ENCODE peak calls at places on chromosomes 3 and 15, in ten cellular contexts. One of them, this sample, is unnamed.

GRCh38 chr3:22981861-22982260 is 221.3 kb upstream of the UBE2E2 start:
- DNase-seq in smooth muscle cell of the brain vasculature: no peak
- DNase-seq in AG08395: no peak
- DNase-seq in cardiac muscle cell: no peak
- DNase-seq in GOT3: no peak
- DNase-seq in H4: no peak
- DNase-seq in globus pallidus: no peak
- DNase-seq in GM20000: no peak
- DNase-seq in HFF-Myc: no peak
- DNase-seq in Calu3: no peak
- DNase-seq in this sample: no peak

GRCh38 chr15:82122754-82123400 is 77.1 kb upstream of the MEX3B start:
- DNase-seq in HFF-Myc: peak; percentile 91
- DNase-seq in cardiac muscle cell: no peak
- DNase-seq in GOT3: peak; percentile 15
- DNase-seq in H4: peak; percentile 73
- DNase-seq in Calu3: peak; percentile 26
- DNase-seq in GM20000: no peak
- DNase-seq in AG08395: peak; percentile 93
- DNase-seq in globus pallidus: no peak
- DNase-seq in smooth muscle cell of the brain vasculature: peak; percentile 95
- DNase-seq in this sample: no peak

GRCh38 chr3:40745381-40746106 is 220.8 kb downstream of the ZNF621 start:
- DNase-seq in smooth muscle cell of the brain vasculature: peak; percentile 20
- DNase-seq in GOT3: no peak
- DNase-seq in GM20000: no peak
- DNase-seq in AG08395: no peak
- DNase-seq in HFF-Myc: no peak
- DNase-seq in cardiac muscle cell: no peak
- DNase-seq in H4: no peak
- DNase-seq in Calu3: no peak
- DNase-seq in globus pallidus: no peak
- DNase-seq in this sample: no peak

GRCh38 chr3:52286777-52287110 is 884 bp upstream of the GLYCTK start:
- DNase-seq in GOT3: no peak
- DNase-seq in Calu3: no peak
- DNase-seq in H4: no peak
- DNase-seq in globus pallidus: no peak
- DNase-seq in AG08395: no peak
- DNase-seq in GM20000: no peak
- DNase-seq in cardiac muscle cell: no peak
- DNase-seq in HFF-Myc: no peak
- DNase-seq in smooth muscle cell of the brain vasculature: no peak
- DNase-seq in this sample: no peak

GRCh38 chr3:124078978-124079911 is 87.3 kb upstream of the ROPN1 start:
- DNase-seq in H4: peak; percentile 54
- DNase-seq in Calu3: peak; percentile 31
- DNase-seq in AG08395: peak; percentile 45
- DNase-seq in globus pallidus: peak; percentile 16
- DNase-seq in smooth muscle cell of the brain vasculature: no peak
- DNase-seq in HFF-Myc: no peak
- DNase-seq in GM20000: peak; percentile 27
- DNase-seq in cardiac muscle cell: peak; percentile 66
- DNase-seq in GOT3: no peak
- DNase-seq in this sample: no peak

GRCh38 chr3:71258116-71258515 is 325.4 kb downstream of the FOXP1 start:
- DNase-seq in AG08395: peak; percentile 62
- DNase-seq in cardiac muscle cell: peak; percentile 34
- DNase-seq in globus pallidus: peak; percentile 10
- DNase-seq in GM20000: no peak
- DNase-seq in GOT3: no peak
- DNase-seq in HFF-Myc: no peak
- DNase-seq in Calu3: peak; percentile 27
- DNase-seq in smooth muscle cell of the brain vasculature: no peak
- DNase-seq in H4: peak; percentile 20
- DNase-seq in this sample: peak; percentile 36

GRCh38 chr3:177813322-177813721 is 616.0 kb upstream of the TBL1XR1 start:
- DNase-seq in globus pallidus: no peak
- DNase-seq in GOT3: no peak
- DNase-seq in cardiac muscle cell: no peak
- DNase-seq in HFF-Myc: no peak
- DNase-seq in H4: peak; percentile 48
- DNase-seq in AG08395: no peak
- DNase-seq in GM20000: no peak
- DNase-seq in Calu3: peak; percentile 70
- DNase-seq in smooth muscle cell of the brain vasculature: peak; percentile 81
- DNase-seq in this sample: no peak

GRCh38 chr3:72346526-72346926 is 501.7 kb downstream of the SHQ1 start:
- DNase-seq in cardiac muscle cell: no peak
- DNase-seq in globus pallidus: no peak
- DNase-seq in HFF-Myc: peak; percentile 95
- DNase-seq in H4: peak; percentile 92
- DNase-seq in GOT3: peak; percentile 29
- DNase-seq in GM20000: no peak
- DNase-seq in AG08395: peak; percentile 95
- DNase-seq in Calu3: no peak
- DNase-seq in smooth muscle cell of the brain vasculature: peak; percentile 84
- DNase-seq in this sample: no peak

GRCh38 chr3:52841211-52841980 is 6.6 kb upstream of the MUSTN1 start:
- DNase-seq in GM20000: no peak
- DNase-seq in AG08395: no peak
- DNase-seq in GOT3: no peak
- DNase-seq in smooth muscle cell of the brain vasculature: no peak
- DNase-seq in globus pallidus: no peak
- DNase-seq in cardiac muscle cell: no peak
- DNase-seq in Calu3: no peak
- DNase-seq in H4: no peak
- DNase-seq in HFF-Myc: no peak
- DNase-seq in this sample: no peak

GRCh38 chr15:83064859-83065258 is 2.2 kb downstream of the BTBD1 start:
- DNase-seq in cardiac muscle cell: no peak
- DNase-seq in AG08395: no peak
- DNase-seq in Calu3: no peak
- DNase-seq in HFF-Myc: no peak
- DNase-seq in H4: no peak
- DNase-seq in smooth muscle cell of the brain vasculature: no peak
- DNase-seq in GM20000: no peak
- DNase-seq in globus pallidus: no peak
- DNase-seq in GOT3: no peak
- DNase-seq in this sample: no peak

GRCh38 chr15:58665676-58666075 is 83.8 kb downstream of the ADAM10 start:
- DNase-seq in H4: no peak
- DNase-seq in Calu3: no peak
- DNase-seq in AG08395: no peak
- DNase-seq in smooth muscle cell of the brain vasculature: no peak
- DNase-seq in GM20000: no peak
- DNase-seq in GOT3: no peak
- DNase-seq in HFF-Myc: no peak
- DNase-seq in globus pallidus: no peak
- DNase-seq in cardiac muscle cell: no peak
- DNase-seq in this sample: no peak

GRCh38 chr15:32688151-32688639 is 29.6 kb upstream of the GREM1 start:
- DNase-seq in GM20000: no peak
- DNase-seq in Calu3: peak; percentile 47
- DNase-seq in cardiac muscle cell: no peak
- DNase-seq in globus pallidus: no peak
- DNase-seq in AG08395: no peak
- DNase-seq in H4: peak; percentile 39
- DNase-seq in HFF-Myc: no peak
- DNase-seq in smooth muscle cell of the brain vasculature: no peak
- DNase-seq in GOT3: no peak
- DNase-seq in this sample: peak; percentile 65

GRCh38 chr15:55401786-55402246 is 6.3 kb downstream of the CCPG1 start:
- DNase-seq in HFF-Myc: no peak
- DNase-seq in cardiac muscle cell: no peak
- DNase-seq in GOT3: no peak
- DNase-seq in H4: no peak
- DNase-seq in globus pallidus: no peak
- DNase-seq in smooth muscle cell of the brain vasculature: no peak
- DNase-seq in AG08395: no peak
- DNase-seq in GM20000: no peak
- DNase-seq in Calu3: no peak
- DNase-seq in this sample: no peak

GRCh38 chr3:54999801-55000200 is 71.9 kb upstream of the LRTM1 start:
- DNase-seq in cardiac muscle cell: peak; percentile 22
- DNase-seq in globus pallidus: no peak
- DNase-seq in smooth muscle cell of the brain vasculature: no peak
- DNase-seq in H4: peak; percentile 71
- DNase-seq in GM20000: no peak
- DNase-seq in HFF-Myc: no peak
- DNase-seq in GOT3: no peak
- DNase-seq in Calu3: no peak
- DNase-seq in AG08395: no peak
- DNase-seq in this sample: no peak

GRCh38 chr15:91548588-91548987 is 304.9 kb upstream of the SLCO3A1 start:
- DNase-seq in AG08395: peak; percentile 39
- DNase-seq in globus pallidus: no peak
- DNase-seq in smooth muscle cell of the brain vasculature: no peak
- DNase-seq in GOT3: no peak
- DNase-seq in HFF-Myc: no peak
- DNase-seq in cardiac muscle cell: no peak
- DNase-seq in H4: peak; percentile 42
- DNase-seq in GM20000: no peak
- DNase-seq in Calu3: no peak
- DNase-seq in this sample: no peak

GRCh38 chr15:67738056-67738455 is 87.3 kb upstream of the SKOR1 start:
- DNase-seq in smooth muscle cell of the brain vasculature: no peak
- DNase-seq in Calu3: no peak
- DNase-seq in H4: no peak
- DNase-seq in globus pallidus: no peak
- DNase-seq in HFF-Myc: no peak
- DNase-seq in GM20000: no peak
- DNase-seq in cardiac muscle cell: no peak
- DNase-seq in GOT3: no peak
- DNase-seq in AG08395: no peak
- DNase-seq in this sample: no peak

GRCh38 chr3:61927332-61927731 is 366.0 kb downstream of the PTPRG start:
- DNase-seq in GOT3: no peak
- DNase-seq in HFF-Myc: peak; percentile 94
- DNase-seq in cardiac muscle cell: no peak
- DNase-seq in GM20000: no peak
- DNase-seq in globus pallidus: peak; percentile 51
- DNase-seq in smooth muscle cell of the brain vasculature: peak; percentile 32
- DNase-seq in AG08395: peak; percentile 85
- DNase-seq in H4: peak; percentile 70
- DNase-seq in Calu3: no peak
- DNase-seq in this sample: no peak

This sample was measured in NCI-H774.